ENCODE peak calls at places on chromosomes 12 and 14, in seven cellular contexts. D, K, V, L, S, B and N are unnamed samples.

GRCh38 chr12:5230861-5231260 is 187.2 kb downstream of the KCNA5 start:
- DNase-seq in L (no peak), D (no peak), K (no peak), B (no peak), V (no peak), S (no peak), N (no peak)

GRCh38 chr12:23931176-23931575 is 18.3 kb downstream of the SOX5 start:
- DNase-seq in V (no peak), L (no peak), K (no peak), S (no peak), B (no peak), D (no peak), N (no peak)

GRCh38 chr12:80580254-80580653 is 127.2 kb upstream of the MYF6 start:
- DNase-seq in D (no peak), K (peak; percentile 52), V (no peak), L (peak; percentile 96), S (no peak), B (no peak), N (peak; percentile 62)

GRCh38 chr12:107536613-107537012 is 149.0 kb upstream of the PWP1 start:
- DNase-seq in D (no peak), V (no peak), L (no peak), K (no peak), B (no peak), S (no peak), N (no peak)

GRCh38 chr12:91074068-91074819 is 16.4 kb upstream of the KERA start:
- DNase-seq in B (no peak), S (no peak), D (no peak), K (no peak), V (no peak), L (no peak), N (no peak)

GRCh38 chr12:76762556-76762955 is 1.4 kb upstream of the ZDHHC17 start:
- DNase-seq in V (no peak), K (no peak), B (no peak), S (no peak), L (no peak), D (no peak), N (no peak)

GRCh38 chr12:28222081-28222700 is 31.9 kb downstream of the CCDC91 start:
- DNase-seq in K (no peak), V (no peak), S (no peak), D (no peak), L (no peak), B (peak; percentile 44), N (no peak)

GRCh38 chr14:105391541-105391940 is 6.8 kb upstream of the TEX22 start:
- DNase-seq in V (no peak), S (no peak), B (no peak), L (no peak), K (no peak), D (no peak), N (no peak)

GRCh38 chr12:51773145-51773869 is 75.2 kb downstream of the FIGNL2 start:
- DNase-seq in V (peak; percentile 30), D (no peak), S (no peak), B (peak; percentile 29), L (peak; percentile 80), K (peak; percentile 35), N (no peak)

GRCh38 chr12:12548713-12549112 is 13.9 kb downstream of the DUSP16 start:
- DNase-seq in D (no peak), V (no peak), L (no peak), B (no peak), K (no peak), S (no peak), N (no peak)

GRCh38 chr12:42798811-42799438 is 209.4 kb upstream of the PRICKLE1 start:
- DNase-seq in V (no peak), D (no peak), B (peak; percentile 23), K (peak; percentile 22), L (peak; percentile 25), S (no peak), N (no peak)

GRCh38 chr14:74572829-74573360 is 39.1 kb downstream of the LTBP2 start:
- DNase-seq in B (no peak), V (peak; percentile 20), S (no peak), D (peak; percentile 30), L (peak; percentile 20), K (no peak), N (no peak)